ENCODE peak calls at places on chromosomes 7 and 10, in seven cellular contexts. Q is cardiac muscle cell, F is vagina, Z is A549, C is astrocyte, U is HCT116, Y is heart right ventricle. G is an unnamed sample. For H3K9me3, the result is how much of the 10 kb centered on the place peaks cover.

GRCh38 chr7:39735903-39736302 is 112.5 kb downstream of the RALA start:
- DNase-seq in Q (no peak), F (no peak), Z (no peak), C (peak), U (no peak), Y (no peak), G (no peak)

GRCh38 chr10:131062621-131063260 is 248.8 kb downstream of the TCERG1L start:
- DNase-seq in Q (no peak), F (no peak), Z (no peak), C (no peak), U (no peak), Y (no peak), G (no peak)

GRCh38 chr7:94056796-94057207 is 52.6 kb upstream of the BET1 start:
- DNase-seq in Q (no peak), F (no peak), Z (no peak), C (peak), U (no peak), Y (no peak), G (no peak)

GRCh38 chr7:108196004-108196403 is 65.8 kb upstream of the LAMB4 start:
- DNase-seq in Q (no peak), F (no peak), Z (no peak), C (peak), U (no peak), Y (no peak), G (no peak)

GRCh38 chr10:25159591-25159990 is 15.2 kb upstream of the GPR158 start:
- DNase-seq in Q (no peak), F (no peak), Z (no peak), C (no peak), U (no peak), Y (no peak), G (no peak)

GRCh38 chr7:157397751-157398691 is 61.2 kb downstream of the DNAJB6 start:
- DNase-seq in Q (peak), F (no peak), Z (peak), C (peak), U (no peak), Y (peak), G (peak)

GRCh38 chr7:85261341-85261740 is 74.5 kb upstream of the SEMA3D start:
- DNase-seq in Q (no peak), F (no peak), Z (no peak), C (peak), U (no peak), Y (no peak), G (no peak)

GRCh38 chr7:6186578-6186977 is 85.8 kb downstream of the CYTH3 start:
- DNase-seq in Q (no peak), F (no peak), Z (no peak), C (no peak), U (no peak), Y (no peak), G (no peak)

GRCh38 chr7:38070718-38071117 is 107.3 kb upstream of the STARD3NL start:
- DNase-seq in Q (peak), F (no peak), Z (peak), C (peak), U (peak), Y (no peak), G (peak)

GRCh38 chr7:112422842-112423496 is 27.3 kb upstream of the IFRD1 start:
- DNase-seq in Q (peak), F (no peak), Z (peak), C (peak), U (peak), Y (peak), G (peak)

GRCh38 chr10:85643839-85644525 is 722.6 kb downstream of the GRID1 start:
- DNase-seq in Q (no peak), F (peak), Z (peak), C (peak), U (peak), Y (no peak), G (peak)

GRCh38 chr10:109889867-109890266 is 33.4 kb downstream of the XPNPEP1 start:
- DNase-seq in Q (no peak), F (no peak), Z (no peak), C (peak), U (no peak), Y (no peak), G (no peak)

GRCh38 chr7:76358478-76359110 is at the start of gene YWHAG:
- DNase-seq in Q (peak), F (no peak), Z (no peak), C (peak), U (peak), Y (peak), G (peak)

GRCh38 chr7:29285451-29285807 is 90.9 kb downstream of the CHN2 start:
- DNase-seq in Q (no peak), F (no peak), Z (peak), C (peak), U (peak), Y (no peak), G (no peak)

GRCh38 chr10:95467162-95467599 is 94.0 kb downstream of the SORBS1 start:
- DNase-seq in Q (peak), F (no peak), Z (no peak), C (no peak), U (peak), Y (peak), G (peak)

GRCh38 chr10:93379366-93380042 is 102.6 kb downstream of the MYOF start:
- DNase-seq in Q (no peak), F (no peak), Z (no peak), C (peak), U (no peak), Y (no peak), G (no peak)

GRCh38 chr10:102850025-102850518 is 4.0 kb upstream of the BORCS7 start:
- DNase-seq in Q (no peak), F (no peak), Z (no peak), C (no peak), U (no peak), Y (no peak), G (no peak)

GRCh38 chr7:42914009-42914725 is 2.3 kb upstream of the C7orf25 start:
- DNase-seq in Q (no peak), F (no peak), Z (no peak), C (peak), U (no peak), Y (no peak), G (no peak)

DNA sequence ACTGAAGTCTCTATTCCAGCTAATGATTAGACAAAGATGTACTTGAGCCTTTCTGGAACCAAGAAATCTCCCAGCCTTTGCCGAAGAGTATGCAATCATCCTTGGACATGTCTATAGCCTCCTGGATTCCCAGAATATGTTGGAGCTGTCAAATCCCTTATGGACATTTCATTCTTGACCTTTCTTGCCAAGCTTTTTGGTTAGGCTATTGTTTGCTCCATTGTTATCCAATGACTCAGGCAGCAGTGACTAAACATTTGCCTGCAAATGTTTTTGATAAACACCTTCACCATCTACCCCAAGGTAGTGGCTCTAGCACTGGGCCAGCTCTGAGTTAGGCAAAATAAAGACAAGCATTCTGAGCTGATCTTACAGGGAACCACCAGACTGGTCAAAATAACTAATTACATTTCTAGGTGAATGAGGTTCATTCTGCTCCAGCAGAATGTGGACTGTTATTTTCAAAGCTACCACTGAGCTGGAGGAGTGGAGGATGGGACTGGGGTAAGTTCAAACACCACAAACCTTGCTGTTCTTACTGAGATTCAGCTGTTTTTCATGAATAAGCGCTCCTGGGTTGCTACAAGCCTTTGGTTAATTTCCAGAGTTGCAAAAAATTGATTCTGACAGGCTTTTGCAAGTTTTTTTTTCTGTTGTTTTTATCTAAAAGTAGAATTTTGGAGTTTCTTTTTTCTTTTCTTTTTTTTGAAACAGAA is 81.0 kb downstream of the TMEM270 start:
- DNase-seq in Q (no peak), F (no peak), Z (peak), C (peak), U (no peak), Y (no peak), G (no peak)
- H3K9me3 ChIP-seq in Q (under half), F (under half), Z (under half), C (under half), U (under half), Y (under half), G (under half)

DNA sequence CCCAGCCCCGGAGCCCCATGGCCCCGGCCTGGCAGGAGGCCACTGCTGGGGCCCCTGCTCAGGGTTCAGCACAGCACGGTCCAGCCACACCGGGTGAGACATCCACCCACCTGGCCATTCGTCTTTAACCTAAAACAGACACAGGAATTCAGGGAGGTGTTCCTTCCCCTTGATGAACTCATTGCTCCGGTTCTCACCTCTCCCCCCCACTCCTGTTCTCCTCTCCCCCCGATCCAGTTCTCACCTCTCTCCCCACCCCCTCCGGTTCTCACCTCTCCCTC is 129.8 kb downstream of the DIP2C start:
- DNase-seq in Q (no peak), F (no peak), Z (no peak), C (no peak), U (no peak), Y (no peak), G (no peak)
- H3K4me3 ChIP-seq in Q (no peak), F (no peak), Z (no peak), C (no peak), U (no peak), Y (no peak), G (no peak)

DNA sequence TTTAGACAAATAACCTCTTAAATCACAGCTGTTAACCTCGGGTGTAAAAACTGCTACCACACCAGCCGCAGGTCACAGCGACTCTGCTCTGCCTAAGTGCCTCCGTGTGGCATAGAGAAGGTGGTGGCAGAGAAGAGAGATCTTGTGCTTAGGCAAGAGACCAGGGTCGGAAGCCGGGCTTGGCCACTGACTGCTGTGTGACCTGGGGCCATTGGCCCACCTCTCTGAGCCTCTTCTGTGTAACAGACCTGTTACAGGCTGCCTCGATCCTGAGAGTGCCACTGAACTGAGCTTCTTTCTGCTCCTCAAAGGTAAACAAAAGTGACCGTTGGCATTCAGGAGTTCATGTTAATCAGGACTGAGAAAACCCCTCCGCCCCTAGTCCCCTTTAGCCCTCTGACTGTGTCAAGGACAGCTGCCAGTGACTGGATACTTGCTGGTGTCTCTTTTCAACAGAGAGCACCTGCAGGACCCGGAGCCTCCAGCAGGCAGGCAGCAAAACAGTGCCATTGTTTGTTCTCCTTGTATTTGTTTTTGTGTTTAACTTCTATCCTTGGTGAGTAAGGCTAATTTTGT is 36.5 kb downstream of the ZMIZ1 start:
- DNase-seq in Q (no peak), F (no peak), Z (no peak), C (no peak), U (no peak), Y (no peak), G (no peak)
- TF ChIP-seq CTCF in Q (no peak), F (no peak), Z (no peak), C (no peak), U (no peak), Y (no peak), G (peak)

DNA sequence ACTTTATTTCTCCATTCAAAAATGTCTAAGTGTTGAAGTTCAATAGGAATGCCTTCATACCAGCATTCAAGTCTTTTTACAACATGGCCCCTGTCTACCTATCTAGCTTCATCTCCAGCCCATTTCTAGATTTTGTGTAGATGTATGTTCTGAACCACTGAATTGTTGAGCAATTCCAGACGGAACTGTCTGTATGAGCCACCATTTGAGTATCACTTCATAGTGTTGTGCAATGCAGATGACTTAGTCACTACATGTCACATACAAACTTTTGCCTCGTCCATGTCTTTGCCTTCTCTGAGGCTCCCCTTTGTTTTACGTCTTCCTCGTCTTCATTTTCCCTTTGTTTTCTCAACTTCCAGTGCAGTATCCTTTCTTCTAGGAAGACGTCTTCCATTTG is 118.1 kb downstream of the INHBA start:
- DNase-seq in Q (no peak), F (no peak), Z (no peak), C (no peak), U (no peak), Y (no peak), G (no peak)
- H3K9me3 ChIP-seq in Q (under half), F (under half), Z (under half), C (under half), U (under half), Y (under half), G (under half)

GRCh38 chr7:79982151-79982770 is 152.4 kb upstream of the GNAI1 start:
- DNase-seq in Q (no peak), F (no peak), Z (no peak), C (peak), U (no peak), Y (no peak), G (no peak)
- H3K4me3 ChIP-seq in Q (no peak), F (no peak), Z (no peak), C (no peak), U (no peak), Y (no peak), G (no peak)

GRCh38 chr7:116861717-116862116 is 670 bp upstream of the CAPZA2 start:
- DNase-seq in Q (no peak), F (no peak), Z (no peak), C (no peak), U (no peak), Y (no peak), G (no peak)

GRCh38 chr7:116862234-116863167 is at the start of gene CAPZA2:
- DNase-seq in Q (peak), F (no peak), Z (peak), C (peak), U (peak), Y (peak), G (peak)

GRCh38 chr7:116864084-116864483 is 1.7 kb downstream of the CAPZA2 start:
- DNase-seq in Q (peak), F (no peak), Z (no peak), C (no peak), U (no peak), Y (no peak), G (no peak)

GRCh38 chr7:116859323-116859722 is 3.1 kb upstream of the CAPZA2 start:
- DNase-seq in Q (no peak), F (no peak), Z (no peak), C (peak), U (no peak), Y (no peak), G (no peak)

GRCh38 chr7:116863168-116863670 is 832 bp downstream of the CAPZA2 start:
- DNase-seq in Q (no peak), F (no peak), Z (peak), C (no peak), U (no peak), Y (no peak), G (no peak)
- TF ChIP-seq CTCF in Q (no peak), F (no peak), Z (no peak), C (no peak), U (no peak), Y (no peak), G (no peak)

DNA sequence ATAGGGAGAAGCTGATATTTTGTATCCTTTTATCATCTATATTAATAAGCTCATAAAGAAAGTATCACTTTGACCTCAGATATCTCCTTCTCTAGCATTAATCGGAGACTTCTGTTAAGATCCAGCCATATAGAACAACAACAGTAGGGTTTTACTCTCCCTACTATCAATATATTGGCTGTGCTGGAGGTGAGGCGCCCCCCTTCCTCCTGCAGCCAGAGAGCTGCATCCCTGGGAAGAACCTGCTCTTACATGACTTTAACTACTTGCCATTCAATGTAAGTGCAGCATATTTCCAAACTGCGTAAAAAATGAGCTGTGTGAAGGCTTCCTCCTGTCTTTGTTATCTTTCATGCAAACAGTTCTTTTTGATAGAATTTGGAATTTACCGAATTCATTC is 247.8 kb downstream of the SDK1 start:
- DNase-seq in Q (no peak), F (no peak), Z (no peak), C (no peak), U (no peak), Y (no peak), G (no peak)
- H3K9me3 ChIP-seq in Q (under half), F (under half), Z (under half), C (under half), U (under half), Y (under half), G (under half)

DNA sequence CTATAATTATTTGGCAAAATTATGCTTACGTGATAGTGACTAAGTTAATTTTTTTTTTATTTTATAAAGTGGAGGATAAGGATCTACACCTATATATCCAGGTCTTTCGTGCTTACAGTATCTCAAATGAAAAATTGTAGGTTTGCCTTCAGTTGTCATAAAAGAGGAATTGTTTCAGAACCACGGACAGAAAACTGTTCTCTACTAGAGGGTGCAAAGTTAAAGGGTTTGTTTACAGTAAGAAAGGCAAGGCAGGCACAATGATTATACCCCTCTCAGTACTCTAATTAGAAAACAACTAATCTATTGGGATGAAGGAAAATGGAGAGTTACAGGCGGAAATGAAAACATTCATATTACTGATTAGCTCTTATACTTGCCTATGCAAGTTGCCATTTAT is 1.5 kb downstream of the PCLO start:
- DNase-seq in Q (peak), F (no peak), Z (no peak), C (no peak), U (no peak), Y (no peak), G (no peak)
- H3K4me3 ChIP-seq in Q (no peak), F (no peak), Z (no peak), C (no peak), U (no peak), Y (no peak), G (no peak)

GRCh38 chr7:73974101-73974947 is 53.6 kb upstream of the ELN start:
- DNase-seq in Q (no peak), F (no peak), Z (no peak), C (no peak), U (no peak), Y (no peak), G (no peak)

GRCh38 chr7:73978681-73979563 is 49.1 kb upstream of the ELN start:
- DNase-seq in Q (peak), F (peak), Z (peak), C (no peak), U (peak), Y (peak), G (peak)

GRCh38 chr7:73974948-73975926 is 52.7 kb upstream of the ELN start:
- DNase-seq in Q (no peak), F (no peak), Z (no peak), C (no peak), U (no peak), Y (no peak), G (peak)

GRCh38 chr7:73977626-73978618 is 50.1 kb upstream of the ELN start:
- DNase-seq in Q (no peak), F (peak), Z (no peak), C (no peak), U (no peak), Y (no peak), G (peak)

GRCh38 chr7:73976761-73977625 is 51.0 kb upstream of the ELN start:
- DNase-seq in Q (no peak), F (peak), Z (no peak), C (no peak), U (no peak), Y (no peak), G (no peak)
- TF ChIP-seq CTCF in Q (no peak), F (no peak), Z (no peak), C (no peak), U (no peak), Y (no peak), G (no peak)

GRCh38 chr7:33457041-33457440 is 327.7 kb downstream of the BBS9 start:
- DNase-seq in Q (no peak), F (no peak), Z (no peak), C (peak), U (no peak), Y (no peak), G (no peak)

GRCh38 chr7:33463131-33463530 is 333.8 kb downstream of the BBS9 start:
- DNase-seq in Q (no peak), F (no peak), Z (no peak), C (no peak), U (no peak), Y (no peak), G (no peak)

DNA sequence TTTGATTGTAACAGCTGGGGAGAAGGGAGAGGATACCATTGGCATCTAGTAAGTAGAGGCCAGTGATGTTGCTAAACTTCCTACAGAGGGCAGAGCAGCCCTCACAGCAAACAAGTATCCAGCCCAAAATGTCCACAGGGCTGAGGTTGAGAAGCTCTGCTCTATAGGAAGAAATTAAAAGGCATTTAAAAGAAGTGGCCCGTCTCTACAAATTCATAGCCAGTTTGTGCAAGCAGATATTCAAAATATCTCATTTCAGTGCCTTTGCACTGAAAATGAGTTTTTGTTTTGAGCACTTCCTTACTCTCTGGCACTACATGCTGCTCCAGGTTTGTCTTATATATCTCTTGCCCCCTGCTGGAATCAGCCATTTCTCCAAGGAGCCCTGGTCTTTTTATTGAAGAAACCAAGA is 330.0 kb downstream of the BBS9 start:
- DNase-seq in Q (peak), F (no peak), Z (no peak), C (peak), U (peak), Y (no peak), G (peak)
- H3K9me3 ChIP-seq in Q (under half), F (under half), Z (under half), C (under half), U (under half), Y (under half), G (under half)

G was measured in Caco-2.